ENCODE peak calls at places on chromosome 21, in four cellular contexts. One of them, this sample, is unnamed.

GRCh38 chr21:29313662-29314408 is 15.1 kb downstream of the BACH1 start:
- DNase-seq in body of pancreas: no peak
- DNase-seq in transverse colon: no peak
- DNase-seq in ovary: no peak
- DNase-seq in this sample: no peak

GRCh38 chr21:36347278-36347961 is 27.4 kb downstream of the MORC3 start:
- DNase-seq in body of pancreas: no peak
- DNase-seq in transverse colon: no peak
- DNase-seq in ovary: no peak
- DNase-seq in this sample: no peak

GRCh38 chr21:33578214-33578613 is 10.3 kb downstream of the DONSON start:
- DNase-seq in body of pancreas: no peak
- DNase-seq in transverse colon: no peak
- DNase-seq in ovary: no peak
- DNase-seq in this sample: no peak

GRCh38 chr21:14957836-14958235 is 107.0 kb downstream of the NRIP1 start:
- DNase-seq in body of pancreas: no peak
- DNase-seq in transverse colon: no peak
- DNase-seq in ovary: no peak
- DNase-seq in this sample: no peak

GRCh38 chr21:35559128-35559831 is 501.0 kb downstream of the SETD4 start:
- DNase-seq in body of pancreas: no peak
- DNase-seq in transverse colon: no peak
- DNase-seq in ovary: no peak
- DNase-seq in this sample: no peak

GRCh38 chr21:16002872-16003466 is 273.2 kb downstream of the USP25 start:
- DNase-seq in body of pancreas: no peak
- DNase-seq in transverse colon: no peak
- DNase-seq in ovary: no peak
- DNase-seq in this sample: no peak

GRCh38 chr21:35404247-35404646 is 355.1 kb upstream of the RUNX1 start:
- DNase-seq in body of pancreas: no peak
- DNase-seq in transverse colon: no peak
- DNase-seq in ovary: no peak
- DNase-seq in this sample: no peak

GRCh38 chr21:22585558-22585957 is 1587.3 kb downstream of the NCAM2 start:
- DNase-seq in body of pancreas: no peak
- DNase-seq in transverse colon: no peak
- DNase-seq in ovary: no peak
- DNase-seq in this sample: no peak

GRCh38 chr21:16954787-16955186 is 558.1 kb upstream of the CXADR start:
- DNase-seq in body of pancreas: no peak
- DNase-seq in transverse colon: no peak
- DNase-seq in ovary: no peak
- DNase-seq in this sample: no peak

GRCh38 chr21:21025742-21026141 is 27.5 kb downstream of the NCAM2 start:
- DNase-seq in body of pancreas: no peak
- DNase-seq in transverse colon: no peak
- DNase-seq in ovary: no peak
- DNase-seq in this sample: no peak

GRCh38 chr21:42959754-42960153 is 14.6 kb upstream of the PKNOX1 start:
- DNase-seq in body of pancreas: no peak
- DNase-seq in transverse colon: no peak
- DNase-seq in ovary: no peak
- DNase-seq in this sample: no peak

GRCh38 chr21:42964561-42965560 is 9.5 kb upstream of the PKNOX1 start:
- DNase-seq in body of pancreas: no peak
- DNase-seq in transverse colon: no peak
- DNase-seq in ovary: no peak
- DNase-seq in this sample: no peak

GRCh38 chr21:42962360-42963007 is 11.9 kb upstream of the PKNOX1 start:
- DNase-seq in body of pancreas: no peak
- DNase-seq in transverse colon: no peak
- DNase-seq in ovary: no peak
- DNase-seq in this sample: no peak

GRCh38 chr21:42969193-42969600 is 5.2 kb upstream of the PKNOX1 start:
- DNase-seq in body of pancreas: no peak
- DNase-seq in transverse colon: no peak
- DNase-seq in ovary: no peak
- DNase-seq in this sample: no peak

DNA sequence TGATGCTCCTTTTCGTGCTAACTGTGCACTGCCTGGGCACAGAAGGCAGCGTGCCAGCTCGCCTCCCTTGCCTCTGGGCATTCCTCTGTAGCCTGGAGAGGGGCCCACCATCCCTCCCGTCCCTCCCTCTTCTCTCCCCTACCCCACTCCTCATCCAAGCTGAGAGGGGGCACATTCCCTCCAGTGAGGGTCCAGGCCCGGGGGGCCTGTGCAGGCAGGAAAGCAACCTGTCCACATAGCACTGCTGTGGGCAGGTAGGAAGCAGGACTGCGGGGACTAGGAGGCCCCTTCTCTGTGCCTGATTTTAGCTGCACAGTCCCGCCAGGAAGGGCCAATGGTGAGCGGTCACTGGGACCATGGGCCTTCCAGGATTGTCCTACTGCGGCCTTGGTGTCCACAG is 10.3 kb upstream of the PKNOX1 start:
- DNase-seq in body of pancreas: no peak
- DNase-seq in transverse colon: no peak
- DNase-seq in ovary: no peak
- DNase-seq in this sample: no peak
- TF ChIP-seq POLR2A in body of pancreas: no peak
- TF ChIP-seq POLR2A in transverse colon: no peak
- TF ChIP-seq POLR2A in ovary: no peak
- TF ChIP-seq POLR2A in this sample: no peak

DNA sequence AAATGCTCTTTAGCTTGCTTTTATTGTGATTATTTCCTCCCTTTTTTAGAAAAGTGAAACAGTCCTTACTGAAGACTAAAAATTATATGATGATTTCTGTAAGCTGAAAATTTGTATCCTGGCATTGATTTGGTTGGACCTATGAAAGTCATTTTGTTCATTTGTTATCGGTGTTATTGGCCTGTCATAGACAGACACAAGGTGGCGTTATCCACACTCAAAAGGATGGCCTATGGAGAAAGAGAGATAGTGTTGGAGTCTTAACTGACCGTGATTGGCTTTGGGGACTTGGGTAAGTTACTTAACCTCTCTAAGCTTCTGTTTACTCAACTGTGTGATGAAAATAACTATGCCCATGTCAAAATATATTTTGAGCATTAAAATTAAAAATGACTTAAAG is 203.6 kb upstream of the CHODL start:
- DNase-seq in body of pancreas: no peak
- DNase-seq in transverse colon: no peak
- DNase-seq in ovary: no peak
- DNase-seq in this sample: no peak
- TF ChIP-seq CTCF in body of pancreas: no peak
- TF ChIP-seq CTCF in transverse colon: no peak
- TF ChIP-seq CTCF in ovary: no peak
- TF ChIP-seq CTCF in this sample: no peak

GRCh38 chr21:44979687-44980561 is 40.1 kb downstream of the SLX9 start:
- DNase-seq in body of pancreas: no peak
- DNase-seq in transverse colon: no peak
- DNase-seq in ovary: no peak
- DNase-seq in this sample: no peak
- TF ChIP-seq POLR2A in body of pancreas: no peak
- TF ChIP-seq POLR2A in transverse colon: no peak
- TF ChIP-seq POLR2A in ovary: no peak
- TF ChIP-seq POLR2A in this sample: no peak

GRCh38 chr21:19986396-19986795 is 1011.8 kb upstream of the NCAM2 start:
- DNase-seq in body of pancreas: no peak
- DNase-seq in transverse colon: no peak
- DNase-seq in ovary: no peak
- DNase-seq in this sample: no peak

GRCh38 chr21:19987671-19988070 is 1010.5 kb upstream of the NCAM2 start:
- DNase-seq in body of pancreas: no peak
- DNase-seq in transverse colon: no peak
- DNase-seq in ovary: no peak
- DNase-seq in this sample: no peak

GRCh38 chr21:19981938-19982337 is 1016.3 kb upstream of the NCAM2 start:
- DNase-seq in body of pancreas: no peak
- DNase-seq in transverse colon: no peak
- DNase-seq in ovary: no peak
- DNase-seq in this sample: no peak
- TF ChIP-seq CTCF in body of pancreas: no peak
- TF ChIP-seq CTCF in transverse colon: no peak
- TF ChIP-seq CTCF in ovary: no peak
- TF ChIP-seq CTCF in this sample: no peak

DNA sequence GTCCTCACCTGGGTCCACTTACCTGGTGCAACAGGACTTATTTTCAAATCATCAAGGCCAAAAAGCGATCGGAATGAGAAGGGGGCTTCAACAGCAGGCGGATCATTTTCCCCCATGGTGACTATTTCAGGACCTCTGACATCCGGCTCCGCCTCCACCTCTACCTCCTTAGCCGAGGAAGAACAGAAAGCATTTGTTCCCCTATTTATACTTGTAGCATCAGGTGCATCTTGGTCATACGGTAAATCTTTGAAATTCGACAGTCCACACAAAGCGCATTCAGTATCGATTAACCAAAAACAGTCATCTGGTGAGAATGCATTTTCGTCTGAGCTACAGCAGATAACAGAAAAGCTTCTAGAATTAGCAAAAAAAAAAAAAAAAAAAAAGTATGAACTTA is 550 bp downstream of the TMPRSS3 start:
- DNase-seq in body of pancreas: no peak
- DNase-seq in transverse colon: peak
- DNase-seq in ovary: no peak
- DNase-seq in this sample: no peak
- TF ChIP-seq POLR2A in body of pancreas: no peak
- TF ChIP-seq POLR2A in transverse colon: no peak
- TF ChIP-seq POLR2A in ovary: no peak
- TF ChIP-seq POLR2A in this sample: no peak